ENCODE peak calls at places on chromosomes 6 and 20, in five cellular contexts. E is Peyer's patch; Z is K562; G is CD8-positive, alpha-beta T cell; B is tibial nerve. N is an unnamed sample.

GRCh38 chr6:82363368-82364086 is at the start of gene TPBG:
- DNase-seq in E (peak), Z (peak), G (no peak), B (no peak), N (no peak)

GRCh38 chr6:98107801-98108200 is 726.6 kb upstream of the POU3F2 start:
- DNase-seq in E (no peak), Z (no peak), G (no peak), B (no peak), N (no peak)

GRCh38 chr20:14446446-14446845 is 109.0 kb upstream of the FLRT3 start:
- DNase-seq in E (no peak), Z (no peak), G (no peak), B (no peak), N (no peak)

GRCh38 chr20:4896971-4897497 is 104.3 kb downstream of the SLC23A2 start:
- DNase-seq in E (no peak), Z (no peak), G (no peak), B (no peak), N (no peak)

GRCh38 chr6:167141667-167142432 is 15.9 kb downstream of the GPR31 start:
- DNase-seq in E (peak), Z (peak), G (no peak), B (no peak), N (no peak)

GRCh38 chr6:170087946-170088348 is 202.9 kb downstream of the DLL1 start:
- DNase-seq in E (peak), Z (no peak), G (peak), B (no peak), N (no peak)

GRCh38 chr20:44217342-44218092 is 6.9 kb upstream of the OSER1 start:
- DNase-seq in E (peak), Z (peak), G (peak), B (no peak), N (peak)

GRCh38 chr6:153096792-153097191 is 34.3 kb downstream of the RGS17 start:
- DNase-seq in E (no peak), Z (no peak), G (no peak), B (no peak), N (no peak)

GRCh38 chr6:118914598-118914997 is 20.4 kb downstream of the MCM9 start:
- DNase-seq in E (no peak), Z (no peak), G (no peak), B (no peak), N (no peak)

GRCh38 chr6:137913996-137914529 is 47.0 kb downstream of the TNFAIP3 start:
- DNase-seq in E (no peak), Z (no peak), G (no peak), B (no peak), N (no peak)

GRCh38 chr6:146895101-146895771 is 296.5 kb downstream of the ADGB start:
- DNase-seq in E (no peak), Z (no peak), G (no peak), B (no peak), N (no peak)

GRCh38 chr6:93418113-93418447 is 1.3 kb downstream of the EPHA7 start:
- DNase-seq in E (no peak), Z (no peak), G (no peak), B (no peak), N (no peak)

GRCh38 chr6:93420163-93420806 is 926 bp upstream of the EPHA7 start:
- DNase-seq in E (no peak), Z (no peak), G (no peak), B (no peak), N (no peak)

GRCh38 chr6:93417421-93417996 is 1.9 kb downstream of the EPHA7 start:
- DNase-seq in E (no peak), Z (no peak), G (no peak), B (no peak), N (no peak)

GRCh38 chr6:93419304-93420162 is at the start of gene EPHA7:
- DNase-seq in E (peak), Z (peak), G (peak), B (peak), N (peak)

DNA sequence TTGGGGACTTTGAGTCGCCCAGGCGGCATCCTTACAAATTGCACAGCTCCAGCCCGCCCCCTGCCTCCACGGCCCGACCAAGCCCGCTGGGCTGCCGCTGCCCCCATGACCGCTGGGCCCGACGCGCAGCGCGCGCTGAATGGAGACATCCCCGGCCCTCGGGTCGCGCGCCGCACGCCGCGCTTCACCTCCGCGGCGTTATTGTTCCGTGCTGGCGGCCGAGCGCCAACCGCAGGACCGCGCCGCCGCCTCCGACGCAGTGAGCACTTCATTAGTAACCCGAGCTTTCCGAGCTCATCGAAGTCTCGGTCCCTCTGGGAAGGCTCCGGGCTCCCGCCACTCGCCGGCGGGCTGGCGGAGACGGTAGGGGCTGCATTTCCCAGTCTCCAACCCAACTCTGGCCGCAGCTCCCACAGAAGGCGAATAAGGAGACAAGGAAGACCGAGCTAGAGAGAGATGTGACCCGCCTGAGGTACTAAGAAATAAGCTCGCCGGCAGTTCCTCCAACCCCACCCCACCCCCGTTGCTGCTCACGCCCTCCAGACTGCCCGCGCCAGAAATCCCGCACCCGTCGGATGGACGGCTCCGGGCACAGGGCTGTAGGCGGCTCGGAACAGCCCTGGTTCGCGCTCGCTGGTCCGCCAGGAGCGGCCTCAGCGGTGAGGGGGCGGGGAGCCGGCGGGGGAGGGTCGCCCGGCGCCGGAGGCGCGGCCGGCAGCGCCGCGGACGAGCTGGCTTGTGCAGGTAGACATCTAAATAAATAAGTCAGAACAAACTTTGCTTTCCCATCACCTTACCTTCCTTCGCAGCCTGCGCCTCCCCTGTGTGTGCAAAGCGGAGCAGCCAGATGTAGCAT is 683 bp downstream of the EPHA7 start:
- DNase-seq in E (peak), Z (no peak), G (no peak), B (no peak), N (no peak)
- TF ChIP-seq CTCF in E (no peak), Z (no peak), G (no peak), B (no peak), N (no peak)

DNA sequence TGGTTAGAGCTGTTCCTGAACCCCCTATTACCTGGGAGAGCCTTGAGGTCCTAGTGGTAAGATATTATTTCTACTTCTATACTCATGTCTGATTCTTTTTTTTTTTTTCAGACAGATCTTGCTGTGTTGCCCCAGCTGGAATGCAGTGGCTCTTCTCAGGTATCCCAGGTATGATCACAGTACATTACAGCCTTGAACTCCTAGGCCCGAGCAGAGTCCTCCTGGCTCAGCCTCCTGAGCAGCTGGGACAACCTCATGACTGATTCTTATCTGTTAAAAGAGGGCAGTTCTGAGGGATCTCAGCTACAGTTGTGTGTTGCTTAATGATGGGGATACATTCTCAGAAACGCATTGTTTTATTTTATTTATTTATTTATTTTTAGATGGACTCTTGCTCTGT is 30.2 kb downstream of the BAK1 start:
- DNase-seq in E (no peak), Z (no peak), G (no peak), B (no peak), N (no peak)
- H3K27ac ChIP-seq in E (no peak), Z (no peak), G (no peak), B (no peak), N (no peak)

GRCh38 chr20:23002276-23002675 is 32.8 kb upstream of the SSTR4 start:
- DNase-seq in E (no peak), Z (no peak), G (no peak), B (no peak), N (no peak)
- H3K4me3 ChIP-seq in E (no peak), Z (no peak), G (no peak), B (no peak), N (no peak)

GRCh38 chr20:36686504-36686903 is 40.5 kb upstream of the SLA2 start:
- DNase-seq in E (no peak), Z (no peak), G (no peak), B (no peak), N (no peak)
- TF ChIP-seq CTCF in E (no peak), Z (no peak), G (no peak), B (no peak), N (no peak)

GRCh38 chr6:113633638-113634037 is 223.5 kb upstream of the MARCKS start:
- DNase-seq in E (no peak), Z (no peak), G (no peak), B (no peak), N (no peak)
- H3K27ac ChIP-seq in E (no peak), Z (no peak), G (no peak), B (no peak), N (no peak)

GRCh38 chr6:107821591-107821990 is 2.5 kb downstream of the SCML4 start:
- DNase-seq in E (no peak), Z (no peak), G (no peak), B (no peak), N (no peak)
- H3K4me3 ChIP-seq in E (peak), Z (no peak), G (peak), B (no peak), N (no peak)

GRCh38 chr20:57611605-57612311 is 8.5 kb downstream of the ZBP1 start:
- DNase-seq in E (peak), Z (no peak), G (no peak), B (no peak), N (no peak)

GRCh38 chr20:57608516-57608915 is 11.7 kb downstream of the ZBP1 start:
- DNase-seq in E (no peak), Z (no peak), G (no peak), B (no peak), N (no peak)

GRCh38 chr20:57609086-57609841 is 11.0 kb downstream of the ZBP1 start:
- DNase-seq in E (no peak), Z (no peak), G (no peak), B (no peak), N (no peak)

GRCh38 chr20:57610261-57610952 is 9.8 kb downstream of the ZBP1 start:
- DNase-seq in E (peak), Z (no peak), G (no peak), B (no peak), N (no peak)

DNA sequence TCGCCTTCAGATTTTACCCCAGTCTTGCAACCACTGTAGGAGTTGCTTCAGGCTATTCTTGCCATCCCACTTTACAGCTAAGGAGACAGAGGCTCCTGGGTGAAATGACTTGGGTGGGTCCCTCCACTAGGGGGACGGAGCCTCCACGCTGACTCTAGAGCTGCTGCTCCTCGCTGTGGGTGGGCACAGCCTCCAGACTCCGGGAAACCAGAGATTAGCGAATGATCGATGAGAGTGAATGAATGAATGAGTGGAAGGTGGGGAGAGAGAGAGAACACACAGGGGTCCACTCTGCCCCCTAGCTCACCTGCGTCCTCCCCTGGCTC is 10.4 kb downstream of the ZBP1 start:
- DNase-seq in E (no peak), Z (no peak), G (no peak), B (no peak), N (no peak)
- TF ChIP-seq CTCF in E (no peak), Z (peak), G (no peak), B (no peak), N (no peak)

GRCh38 chr6:155014715-155015300 is 19.7 kb downstream of the TIAM2 start:
- DNase-seq in E (no peak), Z (no peak), G (no peak), B (no peak), N (no peak)

GRCh38 chr6:155013457-155013876 is 18.4 kb downstream of the TIAM2 start:
- DNase-seq in E (no peak), Z (no peak), G (no peak), B (no peak), N (no peak)

GRCh38 chr6:155014137-155014536 is 19.0 kb downstream of the TIAM2 start:
- DNase-seq in E (no peak), Z (no peak), G (no peak), B (no peak), N (no peak)

DNA sequence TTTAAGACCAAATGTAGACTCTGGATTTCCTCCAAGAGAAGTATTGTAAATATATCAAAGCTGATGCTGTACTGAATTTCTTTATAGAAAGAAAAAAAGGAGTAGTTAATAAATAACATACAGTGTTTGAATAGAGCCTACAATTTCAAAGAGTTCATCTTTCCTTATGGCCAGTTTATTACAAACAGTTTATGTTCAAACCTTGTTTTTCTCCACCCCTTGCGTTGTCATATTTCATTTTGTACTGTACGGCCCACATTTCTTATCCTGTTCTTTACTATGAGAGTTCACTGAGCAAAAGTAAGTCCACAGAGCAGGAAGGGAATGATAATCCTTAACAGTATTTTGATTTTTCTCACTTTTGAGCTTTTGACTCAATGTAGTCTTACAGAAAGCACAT is 16.9 kb downstream of the TIAM2 start:
- DNase-seq in E (no peak), Z (no peak), G (no peak), B (no peak), N (no peak)
- H3K27ac ChIP-seq in E (no peak), Z (no peak), G (no peak), B (no peak), N (peak)

DNA sequence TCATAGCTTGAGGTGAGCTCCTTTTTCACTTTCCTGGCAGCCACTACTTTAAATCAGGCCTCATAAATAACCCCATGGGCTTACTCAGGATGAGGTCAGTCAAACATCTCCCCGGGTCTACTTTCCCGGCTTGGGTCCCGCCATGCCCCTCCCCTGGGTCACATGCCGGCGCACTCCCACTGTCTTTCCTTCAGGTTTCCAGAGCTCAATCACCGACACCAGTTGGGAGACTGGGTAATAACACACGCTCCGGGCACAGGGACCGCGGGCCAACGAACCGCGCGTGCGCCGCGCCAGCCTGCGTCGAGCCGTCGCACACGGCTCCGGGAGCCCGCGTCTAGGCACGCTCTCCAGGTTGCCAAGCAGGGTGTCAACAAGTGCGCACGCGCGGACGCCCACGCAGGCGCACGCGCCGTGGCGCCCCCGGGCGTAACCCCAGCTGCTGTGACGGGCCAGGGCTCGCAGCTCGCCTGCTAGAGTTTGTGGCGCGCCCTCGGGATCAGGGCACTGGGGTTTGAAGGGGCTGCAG is 31.6 kb downstream of the TFAP2B start:
- DNase-seq in E (no peak), Z (no peak), G (no peak), B (no peak), N (no peak)
- H3K4me3 ChIP-seq in E (no peak), Z (no peak), G (no peak), B (peak), N (peak)

GRCh38 chr6:96016781-96017180 is 1.0 kb downstream of the FUT9 start:
- DNase-seq in E (no peak), Z (no peak), G (no peak), B (no peak), N (no peak)

DNA sequence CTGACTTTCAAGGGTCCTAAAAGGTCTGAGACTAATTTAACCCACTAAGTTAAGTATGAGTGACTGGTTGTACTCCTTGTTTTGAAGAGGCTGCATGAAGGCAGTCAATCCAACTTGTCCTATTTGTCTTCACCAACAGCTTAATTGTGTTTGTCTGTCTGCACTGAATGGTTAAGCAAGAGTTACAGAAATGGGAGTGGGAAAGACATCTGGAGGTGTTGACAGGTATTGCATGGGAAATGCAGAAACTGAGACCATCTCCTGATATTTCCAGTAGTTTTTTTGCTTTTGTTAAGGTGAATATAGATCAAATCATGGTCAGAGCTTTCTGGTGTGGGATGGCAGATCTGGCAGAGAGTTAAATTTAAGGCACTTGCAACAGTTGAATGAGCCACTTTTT is 6.5 kb downstream of the FUT9 start:
- DNase-seq in E (no peak), Z (no peak), G (no peak), B (no peak), N (no peak)
- TF ChIP-seq CTCF in E (no peak), Z (no peak), G (no peak), B (no peak), N (no peak)

N was measured in thoracic aorta.